ENCODE peak calls at places on chromosomes 7 and 10, in six cellular contexts. W is prostate gland, I is sigmoid colon, C is A549, Y is tibial nerve, M is HCT116. X is an unnamed sample.

GRCh38 chr10:78774999-78775711 is 293.6 kb upstream of the ZMIZ1 start:
- DNase-seq in I (no peak), C (no peak), Y (peak; percentile 47), W (no peak), M (no peak), X (peak; percentile 88)

GRCh38 chr10:68543004-68543918 is 15.9 kb upstream of the SLC25A16 start:
- DNase-seq in C (peak; percentile 36), M (peak; percentile 48), W (no peak), Y (no peak), I (no peak), X (peak; percentile 48)

GRCh38 chr7:79377097-79377496 is 76.4 kb downstream of the MAGI2 start:
- DNase-seq in W (no peak), C (no peak), I (no peak), M (no peak), Y (no peak), X (no peak)

GRCh38 chr10:94092848-94093247 is 99.1 kb downstream of the PLCE1 start:
- DNase-seq in M (no peak), Y (no peak), W (no peak), C (no peak), I (no peak), X (no peak)

GRCh38 chr10:93160829-93161228 is 87.1 kb downstream of the CYP26A1 start:
- DNase-seq in W (no peak), Y (peak; percentile 34), C (no peak), I (peak; percentile 73), M (no peak), X (no peak)

GRCh38 chr10:58514102-58514472 is 1.4 kb downstream of the BICC1 start:
- DNase-seq in I (no peak), W (no peak), M (no peak), C (no peak), Y (no peak), X (no peak)

GRCh38 chr10:100912013-100912608 is 652 bp upstream of the SLF2 start:
- DNase-seq in W (no peak), C (no peak), M (no peak), Y (no peak), I (no peak), X (no peak)

GRCh38 chr7:2710901-2711551 is 23.0 kb downstream of the AMZ1 start:
- DNase-seq in Y (no peak), C (no peak), W (no peak), M (no peak), I (no peak), X (no peak)

GRCh38 chr7:112053405-112054069 is 152.7 kb downstream of the DOCK4 start:
- DNase-seq in M (no peak), W (no peak), C (no peak), I (no peak), Y (no peak), X (no peak)

GRCh38 chr10:61195219-61195618 is 251.2 kb upstream of the RHOBTB1 start:
- DNase-seq in W (no peak), M (no peak), Y (no peak), C (no peak), I (no peak), X (no peak)

GRCh38 chr10:100996678-100997363 is 2.8 kb upstream of the LZTS2 start:
- DNase-seq in W (no peak), Y (no peak), M (no peak), I (peak; percentile 75), C (peak; percentile 40), X (no peak)

GRCh38 chr7:147513451-147513850 is 1077.1 kb upstream of the C7orf33 start:
- DNase-seq in Y (no peak), W (no peak), M (no peak), C (no peak), I (no peak), X (no peak)

GRCh38 chr10:51000976-51001375 is 73.3 kb upstream of the PRKG1 start:
- DNase-seq in I (no peak), M (no peak), W (no peak), Y (no peak), C (no peak), X (no peak)

GRCh38 chr7:117800406-117800805 is 72.8 kb downstream of the CTTNBP2 start:
- DNase-seq in I (no peak), C (no peak), W (no peak), Y (no peak), M (no peak), X (no peak)

GRCh38 chr10:118333871-118334270 is 8.3 kb downstream of the FAM204A start:
- DNase-seq in C (no peak), I (no peak), Y (no peak), W (no peak), M (no peak), X (no peak)
- TF ChIP-seq CTCF in C (no peak), I (no peak), Y (no peak), W (no peak), M (no peak), X (no peak)

GRCh38 chr10:73379064-73379748 is 20.5 kb upstream of the CFAP70 start:
- DNase-seq in Y (no peak), M (no peak), C (no peak), I (no peak), W (no peak), X (no peak)
- TF ChIP-seq POLR2A in Y (no peak), M (no peak), C (no peak), I (no peak), W (no peak), X (no peak)

GRCh38 chr10:131638049-131638448 is 262.8 kb upstream of the PPP2R2D start:
- DNase-seq in W (no peak), I (no peak), Y (no peak), M (no peak), C (no peak), X (no peak)
- H3K9me3 ChIP-seq in W (no peaks in the 10 kb centered on the region), I (no peaks in the 10 kb centered on the region), Y (no peaks in the 10 kb centered on the region), M (no peaks in the 10 kb centered on the region), C (peaks cover 24% of the 10 kb centered on the region), X (no peaks in the 10 kb centered on the region)

DNA sequence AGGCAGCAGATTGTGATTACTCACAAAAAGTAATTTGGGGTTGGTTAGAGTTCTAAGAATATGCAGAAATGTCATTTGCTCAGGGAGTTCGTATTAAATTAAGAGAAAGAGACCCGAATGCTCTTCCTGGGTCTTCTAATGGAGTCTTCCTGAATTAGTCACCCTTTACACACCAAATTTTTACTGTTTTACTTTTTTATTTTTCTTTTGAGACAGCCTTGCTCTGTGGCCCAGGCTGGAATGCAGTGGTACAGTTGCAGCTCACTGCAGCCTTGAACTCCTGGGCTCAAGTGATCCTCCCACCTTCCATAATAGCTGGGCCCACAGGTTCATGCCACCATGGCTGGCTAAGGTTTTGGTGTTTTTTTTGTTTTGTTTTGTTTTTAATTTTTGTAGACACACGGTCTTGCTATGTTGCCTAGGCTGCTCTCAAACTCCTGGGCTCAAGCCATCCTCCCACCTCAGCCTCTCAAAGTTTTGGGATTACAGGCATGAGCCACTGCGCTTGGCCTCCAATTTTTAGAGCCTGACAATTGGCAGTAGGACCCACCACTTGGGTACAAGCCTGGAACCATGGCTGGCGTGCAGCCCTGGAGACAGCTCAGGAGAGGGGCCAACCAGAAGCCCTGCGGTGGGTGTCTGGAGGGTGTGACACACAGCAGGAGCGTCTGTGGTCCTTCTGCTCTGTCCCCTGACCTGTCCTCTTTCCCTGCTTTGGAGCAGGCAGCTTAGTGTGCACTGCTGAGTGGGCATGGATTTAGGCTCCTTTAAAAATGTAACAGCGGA is 16.4 kb upstream of the BHLHA15 start:
- DNase-seq in W (no peak), I (no peak), C (no peak), Y (no peak), M (no peak), X (no peak)
- TF ChIP-seq CTCF in W (no peak), I (no peak), C (no peak), Y (no peak), M (no peak), X (no peak)

GRCh38 chr7:141737836-141738591 is at the start of gene SSBP1:
- DNase-seq in W (peak; percentile 88), M (peak; percentile 95), Y (peak; percentile 69), C (peak; percentile 98), I (peak; percentile 94), X (peak; percentile 87)
- TF ChIP-seq POLR2A in W (peak; percentile 24), M (peak; percentile 81), Y (no peak), C (peak; percentile 92), I (peak; percentile 22), X (peak; percentile 55)

GRCh38 chr7:157903296-157903695 is 566.5 kb downstream of the DNAJB6 start:
- DNase-seq in M (no peak), I (no peak), C (no peak), Y (no peak), W (no peak), X (no peak)

GRCh38 chr7:157904866-157905215 is 568.0 kb downstream of the DNAJB6 start:
- DNase-seq in Y (no peak), M (no peak), W (no peak), I (no peak), C (no peak), X (no peak)

GRCh38 chr7:157905740-157906461 is 569.1 kb downstream of the DNAJB6 start:
- DNase-seq in W (no peak), M (peak; percentile 12), Y (no peak), C (no peak), I (peak; percentile 46), X (no peak)

GRCh38 chr7:157903715-157904114 is 566.9 kb downstream of the DNAJB6 start:
- DNase-seq in W (no peak), C (no peak), M (no peak), Y (no peak), I (no peak), X (no peak)

GRCh38 chr7:157904211-157904865 is 567.5 kb downstream of the DNAJB6 start:
- DNase-seq in I (no peak), C (no peak), W (no peak), Y (no peak), M (no peak), X (no peak)
- H3K9me3 ChIP-seq in I (no peaks in the 10 kb centered on the region), C (no peaks in the 10 kb centered on the region), W (no peaks in the 10 kb centered on the region), Y (no peaks in the 10 kb centered on the region), M (no peaks in the 10 kb centered on the region), X (no peaks in the 10 kb centered on the region)

GRCh38 chr10:103232772-103233488 is 12.8 kb upstream of the RPEL1 start:
- DNase-seq in M (peak; percentile 59), I (no peak), C (peak; percentile 79), Y (no peak), W (no peak), X (no peak)

GRCh38 chr10:103226011-103226410 is 19.7 kb upstream of the RPEL1 start:
- DNase-seq in C (no peak), Y (no peak), W (no peak), M (no peak), I (no peak), X (no peak)

GRCh38 chr10:103231047-103231551 is 14.6 kb upstream of the RPEL1 start:
- DNase-seq in W (peak; percentile 34), Y (no peak), M (peak; percentile 49), C (peak; percentile 96), I (no peak), X (no peak)

GRCh38 chr10:103224133-103224532 is 21.6 kb upstream of the RPEL1 start:
- DNase-seq in C (no peak), I (no peak), W (no peak), Y (no peak), M (no peak), X (no peak)

GRCh38 chr10:103227416-103227815 is 18.3 kb upstream of the RPEL1 start:
- DNase-seq in W (no peak), M (no peak), Y (no peak), C (no peak), I (no peak), X (no peak)
- TF ChIP-seq CTCF in W (no peak), M (no peak), Y (no peak), C (no peak), I (no peak), X (no peak)

X was measured in right lobe of liver.